ENCODE peak calls at places on chromosomes 3 and 15, in five cellular contexts. P, E, W, Q and Z are unnamed samples. For H3K4me1, the result is how much of the 10 kb centered on the place peaks cover.

GRCh38 chr15:48975713-48976419 is 12.1 kb upstream of the SHC4 start:
- DNase-seq in W (peak), E (peak), P (peak), Q (peak), Z (peak)

GRCh38 chr3:159158213-159158612 is 356.4 kb downstream of the MFSD1 start:
- DNase-seq in E (no peak), Q (no peak), P (peak), W (no peak), Z (no peak)

GRCh38 chr3:100088735-100089368 is 25.4 kb downstream of the FILIP1L start:
- DNase-seq in Q (no peak), P (no peak), E (peak), W (no peak), Z (no peak)

GRCh38 chr3:127628788-127629456 is at the start of gene PODXL2:
- DNase-seq in Q (no peak), W (peak), P (peak), E (peak), Z (peak)

GRCh38 chr3:23608650-23609049 is 197.1 kb upstream of the UBE2E1 start:
- DNase-seq in W (no peak), P (no peak), E (no peak), Q (no peak), Z (no peak)

GRCh38 chr15:44591326-44591725 is 54.4 kb downstream of the EIF3J start:
- DNase-seq in E (no peak), Q (no peak), P (no peak), W (no peak), Z (no peak)

GRCh38 chr3:9135930-9136525 is 113.4 kb downstream of the SRGAP3 start:
- DNase-seq in W (peak), Q (no peak), E (no peak), P (no peak), Z (no peak)

GRCh38 chr15:31300208-31300661 is 26.4 kb upstream of the KLF13 start:
- DNase-seq in E (no peak), P (no peak), W (no peak), Q (peak), Z (no peak)

GRCh38 chr3:49992351-49992750 is 52.4 kb downstream of the RBM6 start:
- DNase-seq in W (no peak), E (no peak), P (no peak), Q (no peak), Z (no peak)

GRCh38 chr3:119560160-119560559 is 746 bp upstream of the CD80 start:
- DNase-seq in W (no peak), E (no peak), Q (no peak), P (no peak), Z (no peak)

GRCh38 chr3:65636326-65636725 is 402.4 kb downstream of the MAGI1 start:
- DNase-seq in W (no peak), P (peak), Q (no peak), E (no peak), Z (no peak)

GRCh38 chr3:196654691-196655090 is 15.2 kb downstream of the NRROS start:
- DNase-seq in W (no peak), P (no peak), E (no peak), Q (no peak), Z (no peak)

GRCh38 chr15:53758412-53758811 is 1.1 kb downstream of the WDR72 start:
- DNase-seq in P (no peak), E (no peak), Q (no peak), W (no peak), Z (no peak)

GRCh38 chr3:52056521-52056967 is at the start of gene DUSP7:
- DNase-seq in W (peak), E (peak), Q (no peak), P (no peak), Z (peak)

GRCh38 chr15:80580107-80580506 is 115.0 kb upstream of the ABHD17C start:
- DNase-seq in W (no peak), Q (peak), E (peak), P (no peak), Z (no peak)

GRCh38 chr15:42707873-42708544 is 28.9 kb downstream of the CDAN1 start:
- DNase-seq in W (no peak), Q (no peak), E (peak), P (peak), Z (no peak)

GRCh38 chr15:94263341-94264273 is 32.2 kb downstream of the MCTP2 start:
- DNase-seq in P (no peak), E (no peak), W (no peak), Q (no peak), Z (no peak)

GRCh38 chr15:35698978-35699377 is 153.0 kb upstream of the DPH6 start:
- DNase-seq in E (no peak), Q (no peak), P (no peak), W (no peak), Z (no peak)

GRCh38 chr15:75348034-75348562 is 1.3 kb downstream of the NEIL1 start:
- DNase-seq in E (no peak), P (peak), Q (no peak), W (no peak), Z (no peak)

GRCh38 chr3:57048052-57048671 is 12.3 kb upstream of the SPATA12 start:
- DNase-seq in E (no peak), P (peak), Q (no peak), W (no peak), Z (no peak)

GRCh38 chr3:60013241-60013640 is 963.4 kb upstream of the CFAP20DC start:
- DNase-seq in W (no peak), P (no peak), E (no peak), Q (no peak), Z (no peak)

GRCh38 chr15:77057650-77058049 is 13.3 kb downstream of the TSPAN3 start:
- DNase-seq in Q (no peak), W (no peak), P (no peak), E (no peak), Z (no peak)

GRCh38 chr15:93917181-93917580 is 314.2 kb upstream of the MCTP2 start:
- DNase-seq in E (no peak), W (no peak), Q (no peak), P (no peak), Z (no peak)

GRCh38 chr15:34119291-34119690 is 17.4 kb downstream of the PGBD4 start:
- DNase-seq in Q (no peak), P (no peak), E (peak), W (no peak), Z (no peak)

GRCh38 chr3:58144478-58145142 is 66.2 kb downstream of the DNASE1L3 start:
- DNase-seq in E (no peak), W (no peak), P (no peak), Q (no peak), Z (no peak)

GRCh38 chr3:120289636-120290035 is 4.6 kb upstream of the GPR156 start:
- DNase-seq in W (no peak), Q (no peak), P (no peak), E (no peak), Z (no peak)

GRCh38 chr15:40856736-40857135 is 12.9 kb downstream of the SPINT1 start:
- DNase-seq in W (no peak), Q (no peak), P (no peak), E (no peak), Z (no peak)

GRCh38 chr3:69095636-69096035 is 10.9 kb downstream of the ARL6IP5 start:
- DNase-seq in W (no peak), Q (no peak), E (no peak), P (no peak), Z (no peak)

GRCh38 chr3:157129782-157130137 is 30.2 kb downstream of the CCNL1 start:
- DNase-seq in P (peak), Q (no peak), W (no peak), E (no peak), Z (peak)

GRCh38 chr15:42707068-42707467 is 29.9 kb downstream of the CDAN1 start:
- DNase-seq in W (no peak), P (peak), Q (no peak), E (peak), Z (no peak)

GRCh38 chr15:94237903-94238302 is 6.5 kb downstream of the MCTP2 start:
- DNase-seq in Q (no peak), E (no peak), P (no peak), W (no peak), Z (no peak)

GRCh38 chr3:24196526-24196925 is 251.4 kb downstream of the NR1D2 start:
- DNase-seq in E (no peak), Q (no peak), W (no peak), P (no peak), Z (no peak)

GRCh38 chr3:158420654-158421396 is 150.2 kb upstream of the MLF1 start:
- DNase-seq in E (peak), P (no peak), Q (no peak), W (no peak), Z (no peak)

GRCh38 chr15:77528290-77528967 is 104.3 kb downstream of the LINGO1 start:
- DNase-seq in P (no peak), W (peak), E (no peak), Q (no peak), Z (no peak)

GRCh38 chr3:177308911-177309310 is 111.6 kb upstream of the TBL1XR1 start:
- DNase-seq in E (no peak), P (no peak), W (no peak), Q (no peak), Z (no peak)

GRCh38 chr3:61682671-61683408 is 121.5 kb downstream of the PTPRG start:
- DNase-seq in P (no peak), Q (no peak), E (no peak), W (no peak), Z (no peak)

GRCh38 chr15:50476143-50476542 is 51.9 kb downstream of the USP8 start:
- DNase-seq in E (no peak), Q (no peak), W (no peak), P (no peak), Z (no peak)

GRCh38 chr15:89009080-89009479 is 79.2 kb upstream of the ABHD2 start:
- DNase-seq in E (no peak), P (no peak), Q (no peak), W (no peak), Z (no peak)

DNA sequence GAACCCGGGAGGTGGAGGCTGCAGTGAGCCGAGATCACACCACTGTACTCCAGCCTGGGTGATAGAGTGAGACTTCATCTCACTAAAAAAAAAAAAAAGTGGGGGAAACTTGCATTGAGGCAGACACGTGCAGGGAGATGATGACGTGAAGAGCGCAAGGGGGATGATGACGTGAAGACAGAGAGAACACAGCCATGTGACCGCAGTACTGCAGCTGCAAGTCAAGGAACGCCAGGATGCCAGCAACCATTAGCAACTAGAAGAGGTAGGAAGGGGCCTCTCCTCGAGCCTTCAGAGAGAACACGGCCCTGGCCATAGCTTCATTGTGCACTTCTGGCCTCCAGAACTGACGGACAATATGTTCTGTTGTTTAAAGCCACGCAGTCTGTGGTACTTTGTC is 28.3 kb downstream of the RFT1 start:
- DNase-seq in Q (no peak), W (no peak), P (no peak), E (no peak), Z (no peak)
- H3K27ac ChIP-seq in Q (no peak), W (no peak), P (no peak), E (no peak), Z (no peak)

DNA sequence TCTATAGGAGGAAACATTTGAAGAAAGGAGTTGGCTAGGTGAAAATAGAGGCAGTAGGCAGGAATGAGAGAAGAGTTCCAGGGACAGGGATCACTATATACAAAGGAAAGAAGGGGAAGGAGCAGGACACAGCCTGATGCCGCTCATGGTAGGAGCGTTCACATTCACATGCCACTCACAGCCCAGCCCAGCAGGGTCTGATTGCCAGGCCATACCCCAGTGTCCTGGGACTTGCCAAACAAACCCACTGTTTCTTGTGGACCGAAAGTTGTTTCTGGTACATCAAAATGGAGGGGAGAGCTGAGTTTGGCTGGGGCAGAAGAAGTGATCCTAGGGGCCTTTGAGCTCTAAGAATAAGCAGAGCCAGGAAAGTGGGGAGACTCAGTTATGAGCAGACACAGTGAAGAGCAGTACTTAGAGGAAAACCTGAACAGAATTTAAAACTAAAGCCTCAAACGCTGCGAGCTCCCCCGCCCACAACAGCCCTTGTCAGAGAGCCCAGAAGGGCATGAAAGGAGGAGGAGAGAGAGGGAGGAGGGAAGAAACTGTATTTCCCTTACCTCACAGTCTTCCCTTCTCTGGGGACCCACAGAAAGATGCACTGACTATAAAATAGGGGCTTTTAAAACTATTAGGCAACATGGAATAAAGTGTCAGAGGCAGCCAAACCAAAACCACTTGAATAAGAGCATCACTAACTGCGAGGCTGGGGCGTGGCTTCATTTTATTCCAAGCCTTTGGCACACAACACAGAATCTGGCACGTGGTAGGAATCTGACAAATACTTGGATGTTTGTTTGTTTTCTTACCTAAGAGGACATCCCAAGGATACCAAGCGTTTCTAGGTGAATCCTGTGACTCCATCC is 129.0 kb downstream of the RPL22L1 start:
- DNase-seq in P (no peak), Q (peak), E (peak), W (no peak), Z (peak)
- H3K4me1 ChIP-seq in P (under half), Q (under half), E (under half), W (under half), Z (under half)

DNA sequence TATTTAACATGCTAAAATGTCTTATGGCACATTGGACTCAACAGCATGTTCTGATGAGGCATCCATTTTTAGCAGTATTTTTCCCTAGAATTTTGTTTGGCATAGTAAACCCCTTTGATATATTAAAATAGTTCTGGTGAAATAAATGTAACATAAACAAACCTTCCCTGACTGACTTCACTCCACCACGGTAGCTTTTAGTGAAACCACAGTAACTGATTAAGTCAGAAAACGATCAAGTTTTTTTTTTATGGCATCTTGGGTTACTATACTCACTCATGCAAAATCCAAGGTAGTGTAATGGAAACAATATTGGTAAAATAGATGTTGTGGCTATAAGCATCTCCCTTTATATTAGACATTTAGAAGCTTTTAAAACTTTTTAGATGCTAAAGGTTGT is 2.8 kb downstream of the SERP1 start:
- DNase-seq in W (no peak), E (no peak), P (no peak), Q (no peak), Z (no peak)
- TF ChIP-seq POLR2A in W (no peak), E (no peak), P (no peak), Q (no peak), Z (no peak)

GRCh38 chr3:36166477-36166876 is 213.8 kb upstream of the STAC start:
- DNase-seq in P (peak), E (peak), Q (no peak), W (no peak), Z (no peak)
- H3K27ac ChIP-seq in P (no peak), E (peak), Q (no peak), W (no peak), Z (no peak)

GRCh38 chr15:56176996-56177395 is 66.7 kb downstream of the RFX7 start:
- DNase-seq in P (no peak), W (no peak), Q (no peak), E (peak), Z (no peak)

GRCh38 chr15:56185980-56186379 is 57.7 kb downstream of the RFX7 start:
- DNase-seq in W (no peak), E (no peak), P (no peak), Q (no peak), Z (no peak)

DNA sequence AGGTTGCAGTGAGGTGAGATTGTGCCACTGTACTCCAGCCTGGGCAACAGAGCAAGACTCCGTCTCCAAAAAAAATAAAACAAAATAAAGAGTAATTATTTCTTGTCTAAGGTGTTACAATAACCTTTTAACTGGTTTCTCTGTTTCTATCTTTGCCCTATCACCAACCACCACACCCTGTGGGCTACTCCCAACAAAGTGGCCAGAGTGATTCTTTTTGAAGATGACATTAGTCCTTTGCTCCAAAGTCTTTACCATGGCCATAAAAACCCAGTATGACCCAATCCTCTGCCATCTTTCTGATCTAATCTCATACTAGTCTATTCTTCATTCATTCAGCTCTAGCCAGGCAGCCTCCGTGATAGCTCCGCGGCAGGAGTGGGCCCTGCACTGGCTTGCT is 62.8 kb downstream of the RFX7 start:
- DNase-seq in E (no peak), Q (no peak), W (no peak), P (no peak), Z (no peak)
- H3K4me1 ChIP-seq in E (under half), Q (under half), W (under half), P (under half), Z (under half)

DNA sequence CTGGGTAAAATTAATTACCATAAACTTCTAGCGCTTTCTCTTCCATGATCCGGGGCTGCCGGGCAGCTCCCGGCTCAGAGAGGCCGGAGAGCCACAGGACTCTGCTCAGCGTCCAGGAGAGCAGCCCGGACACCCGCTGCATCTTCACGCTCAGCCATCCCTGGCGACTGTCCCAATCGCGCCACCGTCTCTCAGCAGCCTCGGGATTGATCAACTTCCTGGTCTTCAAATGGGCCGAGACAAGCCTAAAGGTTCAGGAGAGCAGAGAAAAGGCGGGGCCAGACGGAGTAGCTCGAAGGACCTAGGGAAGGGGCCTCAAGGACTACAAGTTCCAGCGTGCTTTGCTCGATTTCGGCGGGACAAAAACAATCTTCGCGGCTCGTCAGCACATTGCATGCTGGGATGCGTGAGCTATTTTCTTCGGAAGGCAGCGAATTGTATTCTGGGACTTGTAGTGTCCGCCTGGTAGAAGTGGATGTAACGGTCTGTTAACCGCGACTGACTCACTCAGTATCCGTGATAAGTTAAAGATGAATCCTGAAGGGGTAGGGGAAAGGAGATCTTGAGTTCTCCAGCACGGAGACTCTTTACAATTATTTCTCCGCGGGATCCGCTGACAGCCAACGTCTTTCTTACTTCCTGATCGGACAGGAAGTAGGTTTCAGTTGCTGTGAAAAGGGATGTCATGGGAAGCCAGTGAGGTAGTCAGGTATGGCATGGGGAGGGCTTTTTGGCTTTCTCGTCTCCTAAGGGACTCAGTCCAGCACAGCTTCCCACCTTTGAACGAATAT is at the start of gene CIAO2A:
- DNase-seq in W (peak), E (peak), Q (peak), P (peak), Z (peak)
- TF ChIP-seq POLR2A in W (no peak), E (peak), Q (no peak), P (peak), Z (peak)

GRCh38 chr3:47752716-47753115 is 29.0 kb downstream of the SMARCC1 start:
- DNase-seq in W (no peak), P (no peak), E (no peak), Q (no peak), Z (no peak)
- H3K27ac ChIP-seq in W (no peak), P (no peak), E (no peak), Q (no peak), Z (no peak)